ENCODE peak calls at places on chromosomes 1 and 21, in six cellular contexts. G is stomach, B is SK-N-MC, U is vagina, Z is sigmoid colon, R is H1. Q is an unnamed sample.

GRCh38 chr1:173287785-173288184 is 80.7 kb upstream of the TNFSF4 start:
- DNase-seq in G (no peak), B (no peak), U (no peak), Z (no peak), R (no peak), Q (no peak)

GRCh38 chr1:29245261-29245660 is 8.9 kb downstream of the PTPRU start:
- DNase-seq in G (no peak), B (no peak), U (no peak), Z (no peak), R (no peak), Q (no peak)

GRCh38 chr1:234771642-234772344 is 161.8 kb upstream of the IRF2BP2 start:
- DNase-seq in G (peak; percentile 16), B (no peak), U (no peak), Z (no peak), R (no peak), Q (no peak)

GRCh38 chr1:34790985-34791384 is 1.8 kb upstream of the GJA4 start:
- DNase-seq in G (no peak), B (no peak), U (no peak), Z (no peak), R (no peak), Q (no peak)

GRCh38 chr1:30686236-30686635 is 37.1 kb downstream of the MATN1 start:
- DNase-seq in G (no peak), B (no peak), U (no peak), Z (peak; percentile 64), R (no peak), Q (no peak)

GRCh38 chr1:218439541-218440295 is 94.6 kb downstream of the TGFB2 start:
- DNase-seq in G (no peak), B (no peak), U (no peak), Z (peak; percentile 69), R (no peak), Q (no peak)

GRCh38 chr21:28018741-28019669 is 973.7 kb downstream of the LTN1 start:
- DNase-seq in G (no peak), B (no peak), U (no peak), Z (no peak), R (no peak), Q (no peak)

GRCh38 chr1:86516366-86516765 is 30.5 kb upstream of the CLCA4 start:
- DNase-seq in G (no peak), B (no peak), U (no peak), Z (no peak), R (no peak), Q (no peak)

GRCh38 chr1:24540906-24541710 is 14.8 kb upstream of the NCMAP start:
- DNase-seq in G (peak; percentile 60), B (no peak), U (no peak), Z (no peak), R (no peak), Q (peak; percentile 65)

GRCh38 chr1:115077286-115077983 is 11.9 kb downstream of the TSPAN2 start:
- DNase-seq in G (no peak), B (no peak), U (no peak), Z (no peak), R (no peak), Q (no peak)

GRCh38 chr1:11784993-11785769 is 20.6 kb downstream of the MTHFR start:
- DNase-seq in G (peak; percentile 81), B (no peak), U (no peak), Z (peak; percentile 87), R (peak; percentile 84), Q (peak; percentile 77)

GRCh38 chr1:229756666-229757065 is 130.6 kb downstream of the URB2 start:
- DNase-seq in G (no peak), B (no peak), U (no peak), Z (no peak), R (no peak), Q (no peak)

GRCh38 chr21:27300770-27301169 is 333.9 kb upstream of the ADAMTS5 start:
- DNase-seq in G (no peak), B (no peak), U (no peak), Z (no peak), R (no peak), Q (no peak)

GRCh38 chr21:37139902-37140301 is 66.8 kb downstream of the TTC3 start:
- DNase-seq in G (no peak), B (peak; percentile 64), U (no peak), Z (no peak), R (no peak), Q (no peak)

GRCh38 chr1:203592156-203592555 is 34.5 kb upstream of the ATP2B4 start:
- DNase-seq in G (no peak), B (no peak), U (no peak), Z (peak; percentile 74), R (no peak), Q (no peak)

GRCh38 chr1:3166206-3166918 is 97.4 kb downstream of the PRDM16 start:
- DNase-seq in G (no peak), B (no peak), U (no peak), Z (no peak), R (no peak), Q (no peak)

GRCh38 chr1:20185834-20186782 is at the start of the genes PLA2G2C and UBXN10:
- DNase-seq in G (peak; percentile 37), B (no peak), U (no peak), Z (peak; percentile 95), R (no peak), Q (peak; percentile 84)

GRCh38 chr1:230165526-230165925 is 98.5 kb downstream of the GALNT2 start:
- DNase-seq in G (no peak), B (no peak), U (no peak), Z (no peak), R (no peak), Q (no peak)

GRCh38 chr1:21534674-21535378 is 25.6 kb downstream of the ALPL start:
- DNase-seq in G (peak; percentile 48), B (no peak), U (no peak), Z (no peak), R (no peak), Q (peak; percentile 46)

GRCh38 chr1:177411371-177411770 is 240.6 kb downstream of the BRINP2 start:
- DNase-seq in G (no peak), B (no peak), U (no peak), Z (no peak), R (no peak), Q (no peak)

DNA sequence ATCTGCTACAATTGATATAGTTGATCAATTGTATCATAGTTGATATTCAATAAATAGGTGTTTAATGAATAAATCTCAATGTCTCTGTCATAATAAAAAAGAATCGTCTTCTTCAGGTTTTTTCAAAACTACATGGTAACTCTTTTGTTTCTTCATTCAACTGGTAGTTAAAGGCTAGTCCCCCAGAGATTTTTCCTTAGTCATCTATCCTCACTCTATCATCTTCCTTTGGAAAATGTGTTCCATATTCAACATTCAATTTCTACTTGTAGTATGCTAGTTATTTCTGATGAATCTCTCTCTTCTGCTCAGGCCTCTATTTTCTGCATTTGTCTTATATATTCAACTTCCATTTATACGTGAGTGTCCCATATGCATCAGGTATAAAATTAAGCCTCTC is 558.8 kb downstream of the KCNT2 start:
- DNase-seq in G (no peak), B (no peak), U (no peak), Z (no peak), R (no peak), Q (no peak)
- H3K4me3 ChIP-seq in G (no peak overlapping the region), B (no peak overlapping the region), U (no peak overlapping the region), Z (no peak overlapping the region), R (no peak overlapping the region), Q (no peak overlapping the region)

GRCh38 chr21:45085700-45086099 is 11.3 kb downstream of the ADARB1 start:
- DNase-seq in G (no peak), B (no peak), U (no peak), Z (no peak), R (no peak), Q (no peak)

GRCh38 chr21:45088116-45088515 is 13.7 kb downstream of the ADARB1 start:
- DNase-seq in G (no peak), B (no peak), U (no peak), Z (no peak), R (no peak), Q (no peak)

GRCh38 chr21:45084881-45085536 is 10.6 kb downstream of the ADARB1 start:
- DNase-seq in G (no peak), B (no peak), U (no peak), Z (no peak), R (no peak), Q (no peak)

GRCh38 chr21:45087022-45087823 is 12.8 kb downstream of the ADARB1 start:
- DNase-seq in G (no peak), B (no peak), U (no peak), Z (no peak), R (no peak), Q (no peak)

DNA sequence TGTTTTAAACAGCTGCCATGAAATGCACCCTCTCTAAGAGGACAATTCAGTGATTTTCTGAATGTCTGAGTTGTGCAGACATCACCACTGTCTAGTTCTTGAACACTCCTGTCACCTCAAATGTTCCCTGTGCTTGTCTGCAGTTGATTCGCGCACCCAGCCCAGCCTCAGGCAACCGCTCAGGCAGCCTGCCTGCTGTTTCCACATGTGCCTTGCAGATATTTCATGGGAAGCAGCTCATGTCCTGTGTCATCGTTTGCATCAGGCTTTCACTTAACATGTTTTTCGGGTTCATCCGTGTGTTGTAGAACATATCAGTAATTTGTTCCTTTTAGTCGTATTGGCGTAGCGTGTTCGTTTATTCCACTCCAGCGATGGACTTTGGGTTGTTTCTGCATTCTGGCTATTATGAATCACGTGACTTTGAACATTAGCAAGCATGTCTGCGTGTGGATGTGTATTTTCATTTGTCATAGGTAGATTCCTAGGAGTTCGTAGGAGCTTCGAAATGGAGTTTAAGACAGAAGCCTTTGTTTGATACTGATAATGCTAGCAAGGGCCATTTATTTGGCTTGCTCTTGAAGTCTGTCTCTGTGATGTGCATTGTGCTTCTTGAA is 12.1 kb downstream of the ADARB1 start:
- DNase-seq in G (no peak), B (no peak), U (no peak), Z (no peak), R (no peak), Q (no peak)
- TF ChIP-seq POLR2AphosphoS5 in G (no peak), B (no peak), U (no peak), Z (no peak), R (no peak), Q (no peak)

GRCh38 chr1:110873856-110874255 is 908 bp downstream of the CD53 start:
- DNase-seq in G (no peak), B (no peak), U (no peak), Z (no peak), R (no peak), Q (no peak)
- H3K4me3 ChIP-seq in G (peak overlapping the region; percentile 40), B (no peak overlapping the region), U (peak overlapping the region; percentile 13), Z (no peak overlapping the region), R (no peak overlapping the region), Q (peak overlapping the region; percentile 50)

GRCh38 chr1:1487701-1488100 is 16.1 kb downstream of the ATAD3B start:
- DNase-seq in G (no peak), B (no peak), U (no peak), Z (no peak), R (no peak), Q (no peak)

GRCh38 chr1:1482856-1483255 is 11.3 kb downstream of the ATAD3B start:
- DNase-seq in G (no peak), B (no peak), U (no peak), Z (no peak), R (no peak), Q (no peak)

GRCh38 chr1:1479547-1480483 is 8.2 kb downstream of the ATAD3B start:
- DNase-seq in G (no peak), B (no peak), U (no peak), Z (no peak), R (no peak), Q (no peak)

GRCh38 chr1:1489231-1489630 is 17.7 kb downstream of the ATAD3B start:
- DNase-seq in G (no peak), B (no peak), U (no peak), Z (no peak), R (no peak), Q (no peak)

DNA sequence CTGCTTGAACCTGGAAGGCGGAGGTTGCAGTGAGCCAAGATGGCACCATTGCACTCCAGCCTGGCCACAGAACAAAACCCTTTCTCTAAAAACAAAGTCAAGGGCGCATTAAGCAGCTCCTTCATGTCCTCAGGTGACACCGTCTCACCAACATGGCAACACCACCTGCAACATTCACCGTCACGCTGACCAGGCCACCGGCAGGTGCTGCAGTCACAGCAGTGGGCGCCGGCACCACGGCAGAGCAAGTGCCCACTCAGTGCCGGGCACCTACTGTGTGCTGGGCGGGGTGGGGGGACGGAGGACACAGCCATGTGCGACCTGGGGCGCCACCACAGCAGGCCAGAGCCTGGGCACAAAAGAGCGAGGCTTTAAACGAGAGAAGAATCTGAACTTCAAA is 12.1 kb downstream of the ATAD3B start:
- DNase-seq in G (no peak), B (no peak), U (no peak), Z (no peak), R (no peak), Q (no peak)
- TF ChIP-seq POLR2AphosphoS5 in G (no peak), B (no peak), U (no peak), Z (no peak), R (no peak), Q (no peak)